ENCODE peak calls at places on chromosomes 5 and 9, in five cellular contexts. H, G, F, B and M are unnamed samples.

GRCh38 chr5:177500685-177501522 is 3.5 kb upstream of the PDLIM7 start:
- DNase-seq in B (peak), F (peak), G (peak), H (peak), M (peak)

GRCh38 chr9:131410051-131410491 is 16.2 kb downstream of the PRRC2B start:
- DNase-seq in H (no peak), B (no peak), G (no peak), F (peak), M (no peak)

GRCh38 chr9:95383845-95384244 is 66.3 kb upstream of the FANCC start:
- DNase-seq in G (no peak), H (no peak), F (peak), B (no peak), M (no peak)

GRCh38 chr9:77176106-77176505 is 1.2 kb upstream of the VPS13A start:
- DNase-seq in G (no peak), H (no peak), F (no peak), B (no peak), M (no peak)

GRCh38 chr9:95808001-95808400 is 67.5 kb upstream of the ERCC6L2 start:
- DNase-seq in B (no peak), G (no peak), H (no peak), F (peak), M (no peak)

GRCh38 chr9:82397534-82397933 is 409.0 kb downstream of the SPATA31D1 start:
- DNase-seq in H (no peak), F (no peak), G (no peak), B (no peak), M (no peak)

GRCh38 chr9:35035851-35036701 is 36.3 kb downstream of the VCP start:
- DNase-seq in G (no peak), B (no peak), H (peak), F (peak), M (peak)

GRCh38 chr9:126794441-126794840 is 10.4 kb upstream of the ZBTB43 start:
- DNase-seq in B (no peak), F (no peak), G (no peak), H (no peak), M (no peak)

GRCh38 chr5:180494510-180495181 is 467 bp downstream of the CNOT6 start:
- DNase-seq in B (peak), G (no peak), F (peak), H (peak), M (no peak)

GRCh38 chr5:34957857-34958690 is 28.7 kb downstream of the DNAJC21 start:
- DNase-seq in B (no peak), G (no peak), H (peak), F (peak), M (no peak)

GRCh38 chr9:89291741-89292140 is 19.3 kb upstream of the CKS2 start:
- DNase-seq in B (no peak), F (no peak), H (no peak), G (no peak), M (no peak)

GRCh38 chr9:108534741-108535140 is 321.0 kb downstream of the ACTL7B start:
- DNase-seq in B (no peak), F (peak), G (no peak), H (no peak), M (peak)

GRCh38 chr5:82004511-82004910 is 32.7 kb downstream of the ATG10 start:
- DNase-seq in B (no peak), H (no peak), G (no peak), F (peak), M (no peak)

GRCh38 chr5:36152324-36153298 is 700 bp downstream of the SKP2 start:
- DNase-seq in G (no peak), H (peak), B (no peak), F (peak), M (no peak)

GRCh38 chr9:136671646-136672430 is 9.1 kb downstream of the EGFL7 start:
- DNase-seq in G (no peak), F (no peak), H (peak), B (no peak), M (no peak)

GRCh38 chr9:36341936-36342577 is 58.0 kb downstream of the RNF38 start:
- DNase-seq in H (no peak), B (no peak), G (no peak), F (no peak), M (no peak)

GRCh38 chr5:166363071-166363470 is 1928.4 kb upstream of the WWC1 start:
- DNase-seq in G (no peak), H (no peak), B (no peak), F (no peak), M (no peak)

GRCh38 chr9:117000196-117000723 is 313.2 kb downstream of the TRIM32 start:
- DNase-seq in G (no peak), B (no peak), H (no peak), F (no peak), M (no peak)

GRCh38 chr5:56737002-56737621 is 78.2 kb upstream of the MAP3K1 start:
- DNase-seq in H (no peak), G (no peak), B (no peak), F (peak), M (peak)

GRCh38 chr5:16749626-16750025 is 132.8 kb upstream of the RETREG1 start:
- DNase-seq in F (no peak), G (no peak), B (no peak), H (peak), M (no peak)

GRCh38 chr9:108775901-108776306 is 79.9 kb downstream of the ACTL7B start:
- DNase-seq in B (no peak), F (no peak), G (no peak), H (no peak), M (no peak)

GRCh38 chr9:114371343-114371985 is 16.3 kb downstream of the AKNA start:
- DNase-seq in F (no peak), H (no peak), G (no peak), B (no peak), M (no peak)